ENCODE peak calls at places on chromosomes 4 and X, in eight cellular contexts. R is transverse colon, Z is spleen, M is ovary, E is upper lobe of left lung, W is esophagus squamous epithelium, B is A549, A is heart left ventricle. U is an unnamed sample.

GRCh38 chrX:68699960-68700746 is 52.7 kb downstream of the STARD8 start:
- DNase-seq in A (no peak), R (no peak), B (no peak), Z (no peak), E (no peak), W (no peak), M (no peak), U (no peak)

GRCh38 chr4:112840061-112840460 is 203.1 kb downstream of the LARP7 start:
- DNase-seq in M (no peak), E (no peak), R (no peak), A (no peak), B (no peak), Z (no peak), W (no peak), U (no peak)

GRCh38 chrX:49992809-49993208 is 70.4 kb downstream of the CLCN5 start:
- DNase-seq in B (no peak), W (no peak), A (no peak), M (no peak), E (no peak), Z (no peak), R (no peak), U (no peak)

GRCh38 chrX:72123471-72124185 is 8.1 kb downstream of the RTL5 start:
- DNase-seq in W (no peak), B (no peak), R (no peak), E (peak; percentile 72), A (peak; percentile 75), Z (peak; percentile 78), M (no peak), U (no peak)

GRCh38 chr4:75547647-75548387 is 8.0 kb upstream of the ODAPH start:
- DNase-seq in W (no peak), B (no peak), M (peak; percentile 49), Z (no peak), R (peak; percentile 42), E (peak; percentile 32), A (peak; percentile 18), U (no peak)

GRCh38 chr4:183098080-183098722 is 856 bp upstream of the WWC2 start:
- DNase-seq in A (peak; percentile 70), Z (peak; percentile 88), R (peak; percentile 43), M (peak; percentile 75), B (peak; percentile 33), E (peak; percentile 54), W (no peak), U (peak; percentile 50)

GRCh38 chr4:181566490-181566889 is 676.7 kb upstream of the TENM3 start:
- DNase-seq in E (no peak), W (no peak), Z (no peak), A (peak; percentile 12), B (no peak), M (no peak), R (no peak), U (no peak)

GRCh38 chr4:149584703-149585102 is 230.9 kb downstream of the IQCM start:
- DNase-seq in W (no peak), R (no peak), E (no peak), B (no peak), M (no peak), A (no peak), Z (no peak), U (no peak)

GRCh38 chr4:2887343-2887742 is 43.7 kb downstream of the ADD1 start:
- DNase-seq in E (no peak), R (no peak), A (no peak), Z (no peak), W (no peak), M (no peak), B (no peak), U (no peak)

GRCh38 chr4:147739239-147739823 is 7.4 kb downstream of the ARHGAP10 start:
- DNase-seq in B (no peak), M (no peak), A (no peak), Z (no peak), W (no peak), R (no peak), E (no peak), U (no peak)

GRCh38 chr4:677431-678293 is 3.3 kb downstream of the MYL5 start:
- DNase-seq in W (no peak), Z (peak; percentile 80), E (no peak), A (no peak), R (peak; percentile 42), M (no peak), B (no peak), U (peak; percentile 61)

GRCh38 chr4:183876268-183876934 is 28.7 kb upstream of the STOX2 start:
- DNase-seq in R (peak; percentile 63), E (peak; percentile 90), M (peak; percentile 97), A (peak; percentile 86), W (no peak), B (no peak), Z (no peak), U (peak; percentile 61)

GRCh38 chrX:47936224-47936939 is 67.4 kb downstream of the ZNF182 start:
- DNase-seq in M (no peak), E (no peak), W (no peak), R (no peak), Z (no peak), A (no peak), B (no peak), U (no peak)

GRCh38 chr4:151144329-151145072 is 45.1 kb downstream of the RPS3A start:
- DNase-seq in E (no peak), R (no peak), A (peak; percentile 16), Z (no peak), B (no peak), M (no peak), W (no peak), U (no peak)

GRCh38 chr4:20075479-20075878 is 176.2 kb upstream of the SLIT2 start:
- DNase-seq in W (no peak), A (no peak), E (no peak), B (no peak), R (no peak), M (no peak), Z (no peak), U (no peak)

GRCh38 chr4:4569036-4569435 is 27.2 kb upstream of the STX18 start:
- DNase-seq in A (no peak), Z (no peak), E (no peak), M (no peak), W (no peak), R (no peak), B (no peak), U (no peak)

GRCh38 chr4:1232661-1233621 is 16.0 kb downstream of the CTBP1 start:
- DNase-seq in Z (peak; percentile 77), A (peak; percentile 70), B (no peak), W (no peak), M (no peak), E (no peak), R (no peak), U (no peak)

GRCh38 chr4:40662962-40663604 is 33.4 kb upstream of the RBM47 start:
- DNase-seq in W (no peak), R (no peak), Z (peak; percentile 6), E (peak; percentile 58), M (no peak), A (no peak), B (no peak), U (no peak)

GRCh38 chr4:30619679-30620078 is 100.5 kb upstream of the PCDH7 start:
- DNase-seq in A (no peak), W (no peak), R (no peak), Z (no peak), E (no peak), M (no peak), B (no peak), U (no peak)

GRCh38 chr4:77990904-77991358 is 66.2 kb upstream of the FRAS1 start:
- DNase-seq in W (no peak), B (no peak), Z (no peak), M (no peak), E (no peak), A (no peak), R (no peak), U (no peak)

GRCh38 chrX:13716455-13716854 is 18.0 kb downstream of the TRAPPC2 start:
- DNase-seq in B (no peak), A (no peak), Z (no peak), W (no peak), R (no peak), E (no peak), M (no peak), U (no peak)

GRCh38 chrX:129678176-129678880 is 23.6 kb upstream of the APLN start:
- DNase-seq in R (peak; percentile 61), W (no peak), A (peak; percentile 38), M (peak; percentile 42), E (peak; percentile 65), Z (peak; percentile 89), B (peak; percentile 61), U (no peak)

GRCh38 chrX:15854712-15855561 is at the start of gene AP1S2:
- DNase-seq in R (peak; percentile 97), B (peak; percentile 70), Z (peak; percentile 100), A (peak; percentile 93), M (peak; percentile 93), W (peak; percentile 79), E (peak; percentile 98), U (peak; percentile 87)
- TF ChIP-seq POLR2A in R (peak; percentile 69), B (peak; percentile 59), Z (peak; percentile 71), A (peak; percentile 82), M (peak; percentile 31), W (peak; percentile 55), E (peak; percentile 52), U (peak; percentile 48)

DNA sequence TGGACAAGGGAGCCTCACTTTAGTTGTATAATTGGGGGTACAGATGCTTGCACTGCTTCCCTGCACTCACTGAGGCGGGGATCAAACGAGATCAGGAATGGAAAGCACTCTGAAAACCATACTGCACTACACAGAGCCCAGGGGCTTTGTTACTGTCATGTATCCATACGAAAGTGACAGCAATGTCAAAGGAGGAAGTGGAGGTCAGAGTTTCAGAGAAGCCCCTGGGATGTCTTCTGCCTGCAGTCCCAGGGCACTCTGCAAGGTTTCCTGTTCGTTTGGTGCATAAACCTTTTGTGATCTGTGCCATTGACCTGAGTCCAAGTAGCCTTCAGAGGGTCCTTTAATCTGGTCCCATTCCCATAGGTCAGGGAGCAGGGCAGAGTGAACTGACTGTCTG is 31.2 kb downstream of the RNF175 start:
- DNase-seq in R (no peak), W (no peak), Z (no peak), M (no peak), E (no peak), B (no peak), A (no peak), U (no peak)
- H3K27ac ChIP-seq in R (no peak overlapping the region), W (no peak overlapping the region), Z (peak overlapping the region; percentile 33), M (no peak overlapping the region), E (no peak overlapping the region), B (no peak overlapping the region), A (no peak overlapping the region), U (no peak overlapping the region)

GRCh38 chr4:12615822-12616221 is 868.3 kb downstream of the RAB28 start:
- DNase-seq in Z (no peak), B (no peak), E (no peak), A (no peak), R (no peak), M (no peak), W (no peak), U (no peak)

DNA sequence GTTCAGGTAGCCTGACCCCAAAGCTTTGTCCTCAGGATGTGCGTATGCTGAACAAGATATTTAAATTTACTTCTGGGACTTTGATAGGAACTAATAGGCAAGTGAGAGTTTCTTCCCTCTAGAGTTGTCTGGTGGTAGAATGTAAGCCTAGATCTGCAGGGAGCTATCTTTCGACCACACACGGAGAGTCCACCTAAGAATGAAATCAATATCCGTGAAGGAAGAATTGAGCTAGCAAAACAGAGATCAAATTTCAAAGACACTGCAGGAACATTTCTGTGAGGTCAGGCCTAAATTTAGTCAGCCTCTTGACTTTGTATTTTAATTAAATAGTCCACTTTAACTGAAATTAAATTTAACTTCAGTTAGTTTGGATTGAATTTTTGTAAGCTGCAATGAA is 871.3 kb downstream of the RAB28 start:
- DNase-seq in Z (no peak), A (no peak), B (no peak), R (no peak), W (no peak), M (no peak), E (no peak), U (no peak)
- TF ChIP-seq POLR2A in Z (no peak), A (no peak), B (no peak), R (no peak), W (no peak), M (no peak), E (no peak), U (no peak)

GRCh38 chrX:30822068-30822671 is 66.9 kb downstream of the TAB3 start:
- DNase-seq in E (no peak), A (no peak), M (no peak), W (no peak), Z (no peak), R (no peak), B (no peak), U (no peak)
- H3K27ac ChIP-seq in E (no peak overlapping the region), A (no peak overlapping the region), M (no peak overlapping the region), W (no peak overlapping the region), Z (no peak overlapping the region), R (no peak overlapping the region), B (no peak overlapping the region), U (no peak overlapping the region)

U was measured in prostate gland.